ENCODE peak calls at places on chromosomes 6 and 20, in seven cellular contexts. A, E, M, B, J, I and U are unnamed samples.

GRCh38 chr6:149084761-149085574 is 232.5 kb upstream of the TAB2 start:
- DNase-seq in J (no peak), B (no peak), A (no peak), M (no peak), I (no peak), E (no peak), U (no peak)

GRCh38 chr6:114049367-114049966 is 78.5 kb upstream of the HDAC2 start:
- DNase-seq in J (no peak), E (no peak), M (no peak), I (peak; percentile 45), A (no peak), B (no peak), U (no peak)

GRCh38 chr6:46325561-46326525 is 155.1 kb upstream of the ENPP5 start:
- DNase-seq in J (peak; percentile 40), I (peak; percentile 79), E (no peak), A (peak; percentile 21), B (no peak), M (peak; percentile 37), U (no peak)

GRCh38 chr6:114040871-114041270 is 69.9 kb upstream of the HDAC2 start:
- DNase-seq in J (no peak), E (no peak), I (peak; percentile 29), B (no peak), A (peak; percentile 39), M (peak; percentile 56), U (no peak)

GRCh38 chr6:108497883-108498282 is 62.8 kb upstream of the FOXO3 start:
- DNase-seq in B (no peak), E (no peak), A (peak; percentile 72), I (peak; percentile 80), M (peak; percentile 70), J (no peak), U (no peak)

GRCh38 chr20:40218971-40219370 is 470.1 kb downstream of the MAFB start:
- DNase-seq in B (no peak), M (no peak), J (no peak), E (no peak), I (no peak), A (no peak), U (no peak)

GRCh38 chr6:150697515-150697914 is 97.8 kb downstream of the PLEKHG1 start:
- DNase-seq in I (peak; percentile 58), M (no peak), E (no peak), A (peak; percentile 8), B (no peak), J (no peak), U (no peak)

GRCh38 chr20:8656335-8656734 is 412.6 kb upstream of the PLCB4 start:
- DNase-seq in J (no peak), E (no peak), A (peak; percentile 73), B (no peak), I (no peak), M (peak; percentile 39), U (no peak)

GRCh38 chr6:113351183-113351834 is 505.8 kb upstream of the MARCKS start:
- DNase-seq in A (peak; percentile 52), I (peak; percentile 80), J (no peak), E (no peak), B (no peak), M (peak; percentile 76), U (no peak)

GRCh38 chr6:97293198-97293696 is 10.2 kb upstream of the MMS22L start:
- DNase-seq in B (no peak), M (no peak), E (no peak), A (no peak), J (no peak), I (no peak), U (no peak)

GRCh38 chr20:6744171-6744570 is 23.3 kb upstream of the BMP2 start:
- DNase-seq in A (no peak), J (no peak), E (no peak), M (no peak), B (no peak), I (no peak), U (no peak)

GRCh38 chr6:78908621-78909020 is 41.3 kb downstream of the IRAK1BP1 start:
- DNase-seq in B (no peak), A (no peak), M (no peak), I (peak; percentile 18), J (no peak), E (no peak), U (no peak)

GRCh38 chr6:55319961-55320690 is 7.1 kb upstream of the GFRAL start:
- DNase-seq in E (no peak), B (no peak), I (no peak), A (no peak), J (no peak), M (no peak), U (no peak)

GRCh38 chr6:55082021-55082420 is 92.3 kb upstream of the HCRTR2 start:
- DNase-seq in M (no peak), J (no peak), I (no peak), B (no peak), E (no peak), A (no peak), U (no peak)

GRCh38 chr6:137683886-137684285 is 183.2 kb upstream of the TNFAIP3 start:
- DNase-seq in B (no peak), J (no peak), M (no peak), A (no peak), E (no peak), I (no peak), U (no peak)

GRCh38 chr6:138533667-138534066 is 34.4 kb upstream of the NHSL1 start:
- DNase-seq in J (peak; percentile 62), M (no peak), A (no peak), I (no peak), B (no peak), E (no peak), U (no peak)

GRCh38 chr6:5671162-5671561 is 335.6 kb downstream of the NRN1 start:
- DNase-seq in I (peak; percentile 70), J (peak; percentile 40), A (peak; percentile 85), B (no peak), E (no peak), M (peak; percentile 77), U (no peak)

GRCh38 chr6:72952808-72953630 is 272.3 kb downstream of the KHDC1L start:
- DNase-seq in A (peak; percentile 63), M (peak; percentile 44), I (no peak), J (no peak), B (no peak), E (no peak), U (no peak)

GRCh38 chr20:30167540-30167939 is 1089.9 kb upstream of the DEFB115 start:
- DNase-seq in A (no peak), M (no peak), I (no peak), B (no peak), E (no peak), J (no peak), U (no peak)

GRCh38 chr6:101613556-101613955 is 220.0 kb downstream of the GRIK2 start:
- DNase-seq in J (no peak), B (no peak), M (no peak), I (no peak), A (no peak), E (no peak), U (no peak)

GRCh38 chr6:35585688-35586087 is 73.0 kb upstream of the TULP1 start:
- DNase-seq in A (no peak), B (no peak), E (no peak), J (no peak), I (no peak), M (no peak), U (no peak)

GRCh38 chr6:133241901-133242760 is 974 bp downstream of the EYA4 start:
- DNase-seq in E (no peak), B (no peak), M (peak; percentile 43), J (no peak), I (peak; percentile 48), A (peak; percentile 28), U (no peak)

GRCh38 chr6:133243723-133244122 is 2.6 kb downstream of the EYA4 start:
- DNase-seq in I (no peak), M (no peak), J (no peak), B (no peak), E (no peak), A (no peak), U (no peak)

GRCh38 chr6:133242761-133243590 is 1.8 kb downstream of the EYA4 start:
- DNase-seq in E (no peak), I (no peak), A (no peak), B (no peak), M (peak; percentile 2), J (no peak), U (no peak)

GRCh38 chr6:133241088-133241900 is at the start of gene EYA4:
- DNase-seq in M (peak; percentile 45), E (no peak), A (peak; percentile 18), I (peak; percentile 30), B (no peak), J (no peak), U (no peak)

DNA sequence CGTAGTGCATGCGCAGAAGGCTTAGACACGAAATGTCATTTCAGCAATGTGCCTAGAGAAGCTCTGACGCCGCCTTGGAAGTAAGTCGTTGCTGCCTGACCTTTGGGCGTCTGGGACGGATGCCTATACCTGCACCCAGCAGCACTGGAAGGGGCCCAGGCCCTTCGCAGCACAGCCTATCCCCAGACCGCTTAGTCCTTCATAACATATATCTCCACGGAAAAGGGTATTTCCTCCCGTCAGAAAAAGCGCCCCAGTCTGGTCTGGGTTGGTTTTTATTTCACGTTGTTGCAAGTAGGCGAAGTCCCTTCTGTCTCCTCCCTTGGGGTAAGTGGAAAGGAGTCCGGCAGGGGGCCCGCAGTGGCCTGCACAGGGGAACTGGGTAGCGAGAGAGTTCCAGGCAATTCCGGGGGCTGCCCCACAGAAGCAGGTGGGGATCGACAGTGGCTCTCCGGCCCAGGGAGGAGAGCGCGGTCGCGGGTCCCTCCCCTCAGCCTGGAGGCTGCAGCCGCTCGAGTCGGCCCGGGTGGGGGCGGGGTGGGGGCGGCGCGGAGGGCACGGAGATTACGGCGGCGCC is 558 bp upstream of the EYA4 start:
- DNase-seq in B (no peak), J (no peak), A (no peak), M (peak; percentile 42), E (no peak), I (peak; percentile 30), U (no peak)
- TF ChIP-seq CTCF in B (no peak), J (no peak), A (no peak), M (peak; percentile 17), E (no peak), I (peak; percentile 28), U (no peak)

GRCh38 chr20:35621560-35621946 is 5.9 kb downstream of the SPAG4 start:
- DNase-seq in E (no peak), J (no peak), B (no peak), A (no peak), I (no peak), M (no peak), U (no peak)
- TF ChIP-seq CTCF in E (no peak), J (no peak), B (no peak), A (peak; percentile 12), I (no peak), M (no peak), U (no peak)

GRCh38 chr20:1299522-1299921 is 29.4 kb downstream of the SDCBP2 start:
- DNase-seq in A (no peak), J (no peak), I (no peak), M (no peak), E (no peak), B (no peak), U (no peak)
- TF ChIP-seq CTCF in A (peak; percentile 10), J (peak; percentile 21), I (peak; percentile 19), M (peak; percentile 9), E (no peak), B (no peak), U (no peak)

GRCh38 chr20:62133864-62134263 is 9.3 kb downstream of the PSMA7 start:
- DNase-seq in B (no peak), I (no peak), J (no peak), E (no peak), A (no peak), M (no peak), U (no peak)
- TF ChIP-seq CTCF in B (no peak), I (peak; percentile 38), J (no peak), E (no peak), A (no peak), M (no peak), U (no peak)